ENCODE peak calls at places on chromosomes 3 and 15, in nine cellular contexts. M is GM23248; S is Caco-2; U is stomach; R is CD8-positive, alpha-beta memory T cell; O is colonic mucosa; B is gastrocnemius medialis; P is breast epithelium; X is CD4-positive, CD25-positive, alpha-beta regulatory T cell. N is an unnamed sample. For H3K9me3, the result is how much of the 10 kb centered on the place peaks cover.

GRCh38 chr3:128218476-128218829 is 65.2 kb downstream of the EEFSEC start:
- DNase-seq in M (no peak), S (no peak), U (no peak), R (no peak), O (no peak), B (no peak), P (no peak), X (no peak), N (no peak)

GRCh38 chr3:46708401-46709146 is 7.4 kb downstream of the TMIE start:
- DNase-seq in M (no peak), S (peak), U (no peak), R (no peak), O (no peak), B (no peak), P (peak), X (no peak), N (peak)

GRCh38 chr15:47429376-47429775 is 287.9 kb upstream of the SEMA6D start:
- DNase-seq in M (no peak), S (no peak), U (no peak), R (no peak), O (no peak), B (no peak), P (no peak), X (no peak), N (no peak)

GRCh38 chr3:160003520-160004128 is 15.0 kb downstream of the IL12A start:
- DNase-seq in M (peak), S (peak), U (peak), R (no peak), O (peak), B (peak), P (no peak), X (peak), N (peak)

GRCh38 chr3:16810593-16811367 is 74.0 kb upstream of the PLCL2 start:
- DNase-seq in M (no peak), S (no peak), U (peak), R (no peak), O (no peak), B (no peak), P (no peak), X (no peak), N (no peak)

GRCh38 chr3:19947549-19948071 is 713 bp downstream of the RAB5A start:
- DNase-seq in M (peak), S (peak), U (peak), R (peak), O (peak), B (peak), P (peak), X (peak), N (peak)

GRCh38 chr3:33131328-33132018 is 17.7 kb downstream of the CRTAP start:
- DNase-seq in M (peak), S (peak), U (peak), R (peak), O (peak), B (no peak), P (no peak), X (peak), N (no peak)

GRCh38 chr3:17157713-17158112 is 273.0 kb downstream of the PLCL2 start:
- DNase-seq in M (peak), S (no peak), U (no peak), R (no peak), O (no peak), B (no peak), P (no peak), X (no peak), N (no peak)

GRCh38 chr3:139627759-139628158 is 50.0 kb downstream of the NMNAT3 start:
- DNase-seq in M (no peak), S (no peak), U (no peak), R (no peak), O (no peak), B (no peak), P (no peak), X (no peak), N (no peak)

GRCh38 chr3:123732447-123732846 is 147.6 kb upstream of the HACD2 start:
- DNase-seq in M (peak), S (no peak), U (no peak), R (no peak), O (no peak), B (no peak), P (no peak), X (no peak), N (no peak)

GRCh38 chr3:7710284-7710683 is 791.3 kb upstream of the LMCD1 start:
- DNase-seq in M (no peak), S (no peak), U (no peak), R (no peak), O (no peak), B (no peak), P (no peak), X (no peak), N (no peak)

GRCh38 chr3:7713724-7714123 is 787.9 kb upstream of the LMCD1 start:
- DNase-seq in M (no peak), S (no peak), U (no peak), R (no peak), O (no peak), B (no peak), P (no peak), X (no peak), N (no peak)

GRCh38 chr3:7707192-7707591 is 794.4 kb upstream of the LMCD1 start:
- DNase-seq in M (peak), S (no peak), U (no peak), R (no peak), O (no peak), B (no peak), P (no peak), X (no peak), N (no peak)

DNA sequence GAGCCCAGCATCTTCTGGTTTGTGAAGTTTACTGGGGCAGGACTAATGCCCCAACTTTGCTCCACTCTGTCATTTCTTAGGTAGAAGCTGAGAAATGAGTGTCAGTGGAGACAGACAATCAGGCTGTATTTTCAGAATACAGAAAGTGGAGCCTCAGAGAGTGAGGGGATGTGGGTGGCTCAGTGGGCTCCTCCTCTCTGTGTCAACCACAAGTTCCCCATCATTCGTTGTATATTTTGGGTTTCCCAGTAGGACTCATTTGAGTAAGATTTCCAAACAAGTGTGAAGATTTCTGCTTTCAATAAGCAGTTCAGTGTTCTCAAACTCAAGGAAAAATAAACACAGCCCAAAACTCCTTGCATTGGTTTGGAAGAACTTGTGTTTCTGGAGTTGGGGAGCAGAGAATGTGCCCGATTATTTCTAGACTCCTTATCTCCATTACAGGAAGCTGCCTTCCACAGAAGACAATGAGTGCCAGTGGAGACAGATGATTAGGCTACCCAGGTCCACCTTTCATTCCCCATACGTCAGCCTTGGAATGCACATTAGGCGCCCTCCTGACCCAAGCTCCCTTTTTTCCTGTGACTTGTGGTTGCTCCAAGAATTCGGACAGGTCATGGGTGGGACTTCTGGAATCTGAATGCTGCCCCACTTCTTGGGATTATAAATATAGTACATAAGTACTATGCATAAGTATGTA is 792.1 kb upstream of the LMCD1 start:
- DNase-seq in M (no peak), S (no peak), U (no peak), R (no peak), O (no peak), B (no peak), P (no peak), X (no peak), N (no peak)
- H3K9me3 ChIP-seq in M (under half), S (under half), U (under half), R (under half), O (under half), B (under half), P (under half), X (under half), N (under half)

GRCh38 chr3:71726106-71726505 is 904 bp upstream of the EIF4E3 start:
- DNase-seq in M (no peak), S (no peak), U (no peak), R (peak), O (no peak), B (no peak), P (no peak), X (peak), N (no peak)
- H3K4me3 ChIP-seq in M (no peak), S (no peak), U (no peak), R (peak), O (peak), B (peak), P (peak), X (peak), N (no peak)

GRCh38 chr15:26314577-26314976 is 451.4 kb upstream of the ATP10A start:
- DNase-seq in M (no peak), S (no peak), U (no peak), R (no peak), O (no peak), B (no peak), P (no peak), X (no peak), N (no peak)

DNA sequence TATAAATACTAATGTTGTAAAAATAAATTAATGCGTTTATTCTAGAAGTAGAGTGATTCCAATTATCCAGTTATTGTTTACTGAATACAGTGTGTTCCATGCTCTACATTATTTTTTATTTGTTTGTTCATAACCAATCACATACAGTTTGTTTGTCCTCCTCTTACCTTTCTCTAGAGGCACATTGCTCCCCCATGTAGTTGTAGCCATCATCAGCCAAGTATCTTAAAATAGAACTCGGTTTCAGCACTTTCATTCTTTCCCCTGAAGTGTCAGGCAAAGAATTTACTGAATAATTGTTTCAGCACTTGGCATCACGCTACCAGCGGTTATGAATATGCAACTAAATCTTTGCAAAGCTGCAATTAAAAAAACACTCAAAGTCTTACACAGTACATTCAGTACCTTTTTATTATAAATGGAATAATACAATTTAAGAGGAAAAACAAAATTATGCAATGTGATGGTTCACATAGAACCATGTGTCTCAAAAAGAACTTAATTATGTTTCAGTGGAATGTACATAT is 448.6 kb upstream of the ATP10A start:
- DNase-seq in M (no peak), S (no peak), U (no peak), R (no peak), O (no peak), B (no peak), P (no peak), X (no peak), N (no peak)
- H3K9me3 ChIP-seq in M (under half), S (under half), U (under half), R (under half), O (under half), B (under half), P (under half), X (under half), N (under half)

GRCh38 chr3:104740874-104741273 is 625.8 kb upstream of the ALCAM start:
- DNase-seq in M (no peak), S (no peak), U (no peak), R (no peak), O (no peak), B (no peak), P (no peak), X (no peak), N (no peak)

GRCh38 chr3:104750581-104750980 is 616.1 kb upstream of the ALCAM start:
- DNase-seq in M (peak), S (no peak), U (no peak), R (no peak), O (no peak), B (no peak), P (no peak), X (no peak), N (no peak)

GRCh38 chr3:104742044-104742443 is 624.7 kb upstream of the ALCAM start:
- DNase-seq in M (no peak), S (no peak), U (no peak), R (no peak), O (no peak), B (no peak), P (no peak), X (no peak), N (no peak)

GRCh38 chr3:104745313-104745712 is 621.4 kb upstream of the ALCAM start:
- DNase-seq in M (no peak), S (no peak), U (no peak), R (no peak), O (no peak), B (no peak), P (no peak), X (no peak), N (no peak)
- H3K4me3 ChIP-seq in M (no peak), S (no peak), U (no peak), R (no peak), O (no peak), B (no peak), P (no peak), X (no peak), N (no peak)

DNA sequence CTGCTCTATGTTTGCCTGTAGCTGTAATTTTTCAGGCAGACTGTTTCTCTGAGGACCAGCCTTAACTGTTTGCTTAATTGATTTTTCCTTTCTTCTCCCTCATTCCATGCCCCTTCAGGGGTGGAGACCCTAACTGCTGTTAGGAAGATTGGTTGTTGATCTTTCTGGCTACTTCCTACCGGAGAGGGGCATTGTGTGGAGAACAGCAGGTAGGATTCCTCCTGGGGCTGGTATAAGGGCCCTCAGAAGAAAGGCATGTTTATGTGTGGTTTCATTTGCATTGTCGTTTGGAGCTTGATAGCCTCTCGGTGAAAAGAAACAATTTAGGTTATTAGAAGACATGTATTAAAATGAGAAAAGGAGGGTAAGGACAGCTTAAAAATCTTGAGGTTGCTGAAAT is 57.0 kb upstream of the GOLGA6L2 start:
- DNase-seq in M (no peak), S (no peak), U (no peak), R (no peak), O (no peak), B (no peak), P (no peak), X (no peak), N (no peak)
- H3K9me3 ChIP-seq in M (under half), S (under half), U (under half), R (under half), O (under half), B (under half), P (under half), X (under half), N (under half)

DNA sequence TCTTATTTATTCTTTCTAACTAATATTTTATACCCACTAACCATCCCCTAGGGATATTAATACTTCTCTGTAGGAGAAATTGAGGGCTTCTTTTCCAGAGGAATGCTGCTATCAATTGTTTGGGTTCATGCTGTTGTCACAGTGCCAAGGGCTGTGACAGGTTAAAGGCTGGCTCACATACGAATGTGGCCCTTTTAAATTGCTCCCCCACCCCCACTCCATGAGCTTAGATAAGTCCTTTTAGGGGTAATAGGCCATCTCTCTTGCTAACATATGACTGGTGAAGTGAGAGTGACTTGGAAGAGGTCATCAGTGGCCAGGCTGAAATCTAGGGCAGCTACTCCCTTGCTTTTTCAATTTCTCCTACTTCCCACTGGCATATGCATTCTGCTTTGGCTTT is 121.9 kb upstream of the DPH6 start:
- DNase-seq in M (no peak), S (no peak), U (no peak), R (no peak), O (no peak), B (no peak), P (no peak), X (no peak), N (no peak)
- H3K4me3 ChIP-seq in M (no peak), S (no peak), U (no peak), R (no peak), O (no peak), B (no peak), P (no peak), X (no peak), N (no peak)

GRCh38 chr3:24375947-24376384 is 118.7 kb downstream of the THRB start:
- DNase-seq in M (no peak), S (no peak), U (peak), R (no peak), O (peak), B (no peak), P (no peak), X (no peak), N (no peak)
- H3K9me3 ChIP-seq in M (under half), S (under half), U (under half), R (under half), O (under half), B (under half), P (under half), X (under half), N (under half)

N was measured in aorta.